ENCODE peak calls at places on chromosome 18, in nine cellular contexts. One of them, this sample, is unnamed.

GRCh38 chr18:12060182-12060870 is 33.3 kb upstream of the ANKRD62 start:
- DNase-seq in psoas muscle: no peak
- DNase-seq in choroid plexus epithelial cell: no peak
- DNase-seq in cardiac muscle cell: no peak
- DNase-seq in ovary: no peak
- DNase-seq in mammary epithelial cell: no peak
- DNase-seq in fibroblast of lung: no peak
- DNase-seq in heart left ventricle: no peak
- DNase-seq in AG04450: no peak
- DNase-seq in this sample: no peak

GRCh38 chr18:49021433-49022129 is 70.8 kb upstream of the SMAD7 start:
- DNase-seq in psoas muscle: peak
- DNase-seq in AG04450: no peak
- DNase-seq in fibroblast of lung: peak
- DNase-seq in mammary epithelial cell: peak
- DNase-seq in cardiac muscle cell: peak
- DNase-seq in ovary: no peak
- DNase-seq in heart left ventricle: peak
- DNase-seq in choroid plexus epithelial cell: peak
- DNase-seq in this sample: peak

GRCh38 chr18:63681449-63682381 is 20.0 kb upstream of the SERPINB3 start:
- DNase-seq in choroid plexus epithelial cell: no peak
- DNase-seq in fibroblast of lung: no peak
- DNase-seq in psoas muscle: no peak
- DNase-seq in cardiac muscle cell: no peak
- DNase-seq in ovary: no peak
- DNase-seq in heart left ventricle: no peak
- DNase-seq in AG04450: no peak
- DNase-seq in mammary epithelial cell: no peak
- DNase-seq in this sample: no peak

GRCh38 chr18:46736736-46737135 is 20.1 kb downstream of the ST8SIA5 start:
- DNase-seq in psoas muscle: no peak
- DNase-seq in ovary: no peak
- DNase-seq in fibroblast of lung: no peak
- DNase-seq in cardiac muscle cell: no peak
- DNase-seq in AG04450: no peak
- DNase-seq in heart left ventricle: no peak
- DNase-seq in choroid plexus epithelial cell: no peak
- DNase-seq in mammary epithelial cell: no peak
- DNase-seq in this sample: no peak

GRCh38 chr18:48950536-48951447 is at the start of gene SMAD7:
- DNase-seq in psoas muscle: no peak
- DNase-seq in ovary: no peak
- DNase-seq in cardiac muscle cell: no peak
- DNase-seq in heart left ventricle: peak
- DNase-seq in choroid plexus epithelial cell: peak
- DNase-seq in AG04450: no peak
- DNase-seq in mammary epithelial cell: no peak
- DNase-seq in fibroblast of lung: peak
- DNase-seq in this sample: no peak

GRCh38 chr18:23053756-23054457 is 81.4 kb upstream of the CABLES1 start:
- DNase-seq in psoas muscle: no peak
- DNase-seq in mammary epithelial cell: peak
- DNase-seq in ovary: no peak
- DNase-seq in heart left ventricle: no peak
- DNase-seq in cardiac muscle cell: peak
- DNase-seq in choroid plexus epithelial cell: peak
- DNase-seq in AG04450: no peak
- DNase-seq in fibroblast of lung: peak
- DNase-seq in this sample: peak

GRCh38 chr18:46224181-46224775 is 120.1 kb downstream of the HAUS1 start:
- DNase-seq in ovary: no peak
- DNase-seq in AG04450: no peak
- DNase-seq in psoas muscle: no peak
- DNase-seq in fibroblast of lung: no peak
- DNase-seq in choroid plexus epithelial cell: peak
- DNase-seq in cardiac muscle cell: no peak
- DNase-seq in mammary epithelial cell: peak
- DNase-seq in heart left ventricle: no peak
- DNase-seq in this sample: no peak

GRCh38 chr18:22637787-22638186 is 220.1 kb upstream of the CTAGE1 start:
- DNase-seq in mammary epithelial cell: peak
- DNase-seq in cardiac muscle cell: peak
- DNase-seq in fibroblast of lung: peak
- DNase-seq in AG04450: peak
- DNase-seq in psoas muscle: no peak
- DNase-seq in ovary: no peak
- DNase-seq in choroid plexus epithelial cell: peak
- DNase-seq in heart left ventricle: no peak
- DNase-seq in this sample: peak

GRCh38 chr18:48707636-48708296 is 168.9 kb downstream of the CTIF start:
- DNase-seq in heart left ventricle: peak
- DNase-seq in psoas muscle: no peak
- DNase-seq in mammary epithelial cell: no peak
- DNase-seq in AG04450: no peak
- DNase-seq in fibroblast of lung: no peak
- DNase-seq in cardiac muscle cell: peak
- DNase-seq in ovary: no peak
- DNase-seq in choroid plexus epithelial cell: no peak
- DNase-seq in this sample: no peak

GRCh38 chr18:58235001-58235436 is 191.0 kb downstream of the NEDD4L start:
- DNase-seq in choroid plexus epithelial cell: no peak
- DNase-seq in heart left ventricle: no peak
- DNase-seq in ovary: no peak
- DNase-seq in AG04450: no peak
- DNase-seq in cardiac muscle cell: no peak
- DNase-seq in psoas muscle: no peak
- DNase-seq in mammary epithelial cell: no peak
- DNase-seq in fibroblast of lung: no peak
- DNase-seq in this sample: no peak

GRCh38 chr18:58232674-58233073 is 188.6 kb downstream of the NEDD4L start:
- DNase-seq in ovary: no peak
- DNase-seq in fibroblast of lung: no peak
- DNase-seq in heart left ventricle: no peak
- DNase-seq in cardiac muscle cell: no peak
- DNase-seq in choroid plexus epithelial cell: no peak
- DNase-seq in psoas muscle: no peak
- DNase-seq in mammary epithelial cell: no peak
- DNase-seq in AG04450: no peak
- DNase-seq in this sample: no peak

GRCh38 chr18:58230438-58231179 is 186.6 kb downstream of the NEDD4L start:
- DNase-seq in fibroblast of lung: no peak
- DNase-seq in cardiac muscle cell: no peak
- DNase-seq in choroid plexus epithelial cell: peak
- DNase-seq in ovary: no peak
- DNase-seq in psoas muscle: no peak
- DNase-seq in AG04450: no peak
- DNase-seq in mammary epithelial cell: peak
- DNase-seq in heart left ventricle: no peak
- DNase-seq in this sample: peak

GRCh38 chr18:58231930-58232329 is 187.9 kb downstream of the NEDD4L start:
- DNase-seq in fibroblast of lung: no peak
- DNase-seq in heart left ventricle: no peak
- DNase-seq in choroid plexus epithelial cell: peak
- DNase-seq in mammary epithelial cell: no peak
- DNase-seq in AG04450: no peak
- DNase-seq in cardiac muscle cell: no peak
- DNase-seq in psoas muscle: no peak
- DNase-seq in ovary: no peak
- DNase-seq in this sample: no peak

GRCh38 chr18:58234359-58234741 is 190.3 kb downstream of the NEDD4L start:
- DNase-seq in ovary: no peak
- DNase-seq in AG04450: no peak
- DNase-seq in mammary epithelial cell: no peak
- DNase-seq in psoas muscle: no peak
- DNase-seq in choroid plexus epithelial cell: no peak
- DNase-seq in heart left ventricle: no peak
- DNase-seq in fibroblast of lung: no peak
- DNase-seq in cardiac muscle cell: no peak
- DNase-seq in this sample: no peak
- TF ChIP-seq CTCF in ovary: no peak
- TF ChIP-seq CTCF in AG04450: no peak
- TF ChIP-seq CTCF in mammary epithelial cell: no peak
- TF ChIP-seq CTCF in psoas muscle: no peak
- TF ChIP-seq CTCF in choroid plexus epithelial cell: no peak
- TF ChIP-seq CTCF in heart left ventricle: no peak
- TF ChIP-seq CTCF in fibroblast of lung: no peak
- TF ChIP-seq CTCF in cardiac muscle cell: no peak
- TF ChIP-seq CTCF in this sample: no peak

DNA sequence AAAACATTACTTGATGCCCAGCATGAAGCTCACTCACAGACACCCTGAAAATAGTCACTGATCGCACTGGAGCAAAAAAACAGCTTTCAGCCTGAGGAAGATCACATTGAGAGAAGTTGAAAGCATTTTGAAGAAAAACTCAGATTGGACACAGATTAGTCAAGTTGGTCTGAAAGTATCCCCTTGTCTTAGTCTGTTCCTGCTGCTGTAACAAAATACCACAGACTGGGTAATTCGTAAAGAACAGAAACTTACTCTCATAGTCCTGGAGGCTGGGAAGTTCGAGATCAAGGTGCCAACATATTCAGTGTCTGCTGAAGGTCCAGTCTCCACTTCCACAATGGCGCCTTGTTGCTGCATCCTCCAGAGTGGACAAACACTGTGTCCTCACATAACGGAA is 14.2 kb upstream of the NDUFV2 start:
- DNase-seq in fibroblast of lung: no peak
- DNase-seq in cardiac muscle cell: no peak
- DNase-seq in choroid plexus epithelial cell: no peak
- DNase-seq in ovary: no peak
- DNase-seq in mammary epithelial cell: no peak
- DNase-seq in AG04450: no peak
- DNase-seq in psoas muscle: no peak
- DNase-seq in heart left ventricle: no peak
- DNase-seq in this sample: no peak
- H3K4me3 ChIP-seq in fibroblast of lung: no peak
- H3K4me3 ChIP-seq in cardiac muscle cell: no peak
- H3K4me3 ChIP-seq in choroid plexus epithelial cell: no peak
- H3K4me3 ChIP-seq in ovary: no peak
- H3K4me3 ChIP-seq in mammary epithelial cell: no peak
- H3K4me3 ChIP-seq in AG04450: no peak
- H3K4me3 ChIP-seq in psoas muscle: no peak
- H3K4me3 ChIP-seq in heart left ventricle: no peak
- H3K4me3 ChIP-seq in this sample: no peak

GRCh38 chr18:27606851-27607250 is 421.7 kb upstream of the CHST9 start:
- DNase-seq in mammary epithelial cell: no peak
- DNase-seq in psoas muscle: no peak
- DNase-seq in ovary: no peak
- DNase-seq in fibroblast of lung: no peak
- DNase-seq in AG04450: no peak
- DNase-seq in heart left ventricle: no peak
- DNase-seq in cardiac muscle cell: no peak
- DNase-seq in choroid plexus epithelial cell: no peak
- DNase-seq in this sample: no peak

GRCh38 chr18:27605107-27605834 is 420.2 kb upstream of the CHST9 start:
- DNase-seq in heart left ventricle: no peak
- DNase-seq in choroid plexus epithelial cell: peak
- DNase-seq in mammary epithelial cell: peak
- DNase-seq in AG04450: peak
- DNase-seq in fibroblast of lung: peak
- DNase-seq in ovary: peak
- DNase-seq in psoas muscle: no peak
- DNase-seq in cardiac muscle cell: peak
- DNase-seq in this sample: peak

GRCh38 chr18:27608174-27608573 is 423.1 kb upstream of the CHST9 start:
- DNase-seq in heart left ventricle: no peak
- DNase-seq in ovary: no peak
- DNase-seq in choroid plexus epithelial cell: no peak
- DNase-seq in AG04450: no peak
- DNase-seq in psoas muscle: no peak
- DNase-seq in mammary epithelial cell: no peak
- DNase-seq in cardiac muscle cell: no peak
- DNase-seq in fibroblast of lung: no peak
- DNase-seq in this sample: no peak

GRCh38 chr18:27609221-27609620 is 424.1 kb upstream of the CHST9 start:
- DNase-seq in ovary: no peak
- DNase-seq in heart left ventricle: no peak
- DNase-seq in AG04450: no peak
- DNase-seq in mammary epithelial cell: no peak
- DNase-seq in cardiac muscle cell: peak
- DNase-seq in fibroblast of lung: no peak
- DNase-seq in choroid plexus epithelial cell: peak
- DNase-seq in psoas muscle: no peak
- DNase-seq in this sample: no peak

DNA sequence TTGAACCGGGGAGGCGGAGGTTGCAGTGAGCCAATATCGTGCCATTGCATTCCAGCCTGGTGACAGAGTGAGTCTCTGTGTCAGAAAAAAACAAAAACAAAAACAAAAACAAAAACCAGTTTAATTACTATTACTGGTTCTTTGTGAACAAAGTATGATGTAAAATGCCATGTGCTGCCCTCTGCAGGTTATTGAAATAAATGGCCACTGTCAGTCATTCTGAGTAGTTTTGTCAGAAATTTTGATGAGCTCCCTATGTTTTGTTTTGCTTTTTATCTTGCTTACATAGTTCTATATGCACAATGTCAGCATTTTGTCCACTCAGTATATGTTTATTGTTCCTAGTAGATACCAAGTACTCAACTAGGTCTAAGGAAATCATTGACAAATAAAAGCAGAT is 423.6 kb upstream of the CHST9 start:
- DNase-seq in heart left ventricle: no peak
- DNase-seq in cardiac muscle cell: peak
- DNase-seq in psoas muscle: no peak
- DNase-seq in choroid plexus epithelial cell: peak
- DNase-seq in AG04450: no peak
- DNase-seq in ovary: no peak
- DNase-seq in mammary epithelial cell: no peak
- DNase-seq in fibroblast of lung: no peak
- DNase-seq in this sample: peak
- TF ChIP-seq CTCF in heart left ventricle: no peak
- TF ChIP-seq CTCF in cardiac muscle cell: peak
- TF ChIP-seq CTCF in psoas muscle: peak
- TF ChIP-seq CTCF in choroid plexus epithelial cell: peak
- TF ChIP-seq CTCF in AG04450: no peak
- TF ChIP-seq CTCF in ovary: no peak
- TF ChIP-seq CTCF in mammary epithelial cell: peak
- TF ChIP-seq CTCF in fibroblast of lung: peak
- TF ChIP-seq CTCF in this sample: peak

DNA sequence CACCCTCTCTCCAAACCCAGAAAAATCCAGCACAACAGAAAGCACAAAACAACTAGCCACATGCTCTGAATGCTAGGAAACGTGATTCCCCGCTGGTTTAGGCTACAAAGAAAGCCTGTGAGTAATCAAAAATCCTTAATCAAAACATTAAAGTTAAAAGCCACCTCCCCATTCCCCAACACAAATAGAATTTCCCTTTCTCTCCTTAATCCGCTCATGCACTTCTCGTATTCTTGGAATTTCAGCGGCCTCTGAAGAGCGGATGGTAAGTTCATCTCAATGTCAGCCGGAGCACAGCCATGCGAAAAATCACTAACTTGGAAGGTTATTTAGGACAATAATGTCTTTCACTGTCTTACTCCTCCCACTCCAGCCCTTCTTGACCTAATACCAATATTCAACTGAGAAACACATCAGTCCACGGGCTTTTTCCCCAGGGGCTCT is 126.7 kb downstream of the OSBPL1A start:
- DNase-seq in cardiac muscle cell: peak
- DNase-seq in fibroblast of lung: peak
- DNase-seq in choroid plexus epithelial cell: peak
- DNase-seq in mammary epithelial cell: peak
- DNase-seq in ovary: no peak
- DNase-seq in psoas muscle: no peak
- DNase-seq in AG04450: no peak
- DNase-seq in heart left ventricle: no peak
- DNase-seq in this sample: peak
- H3K4me3 ChIP-seq in cardiac muscle cell: peak
- H3K4me3 ChIP-seq in fibroblast of lung: peak
- H3K4me3 ChIP-seq in choroid plexus epithelial cell: peak
- H3K4me3 ChIP-seq in mammary epithelial cell: peak
- H3K4me3 ChIP-seq in ovary: peak
- H3K4me3 ChIP-seq in psoas muscle: peak
- H3K4me3 ChIP-seq in AG04450: peak
- H3K4me3 ChIP-seq in heart left ventricle: peak
- H3K4me3 ChIP-seq in this sample: peak

GRCh38 chr18:45014047-45014501 is 333.4 kb downstream of the SETBP1 start:
- DNase-seq in cardiac muscle cell: peak
- DNase-seq in psoas muscle: no peak
- DNase-seq in choroid plexus epithelial cell: peak
- DNase-seq in fibroblast of lung: peak
- DNase-seq in heart left ventricle: no peak
- DNase-seq in mammary epithelial cell: peak
- DNase-seq in ovary: peak
- DNase-seq in AG04450: peak
- DNase-seq in this sample: peak
- TF ChIP-seq CTCF in cardiac muscle cell: peak
- TF ChIP-seq CTCF in psoas muscle: no peak
- TF ChIP-seq CTCF in choroid plexus epithelial cell: peak
- TF ChIP-seq CTCF in fibroblast of lung: peak
- TF ChIP-seq CTCF in heart left ventricle: no peak
- TF ChIP-seq CTCF in mammary epithelial cell: peak
- TF ChIP-seq CTCF in ovary: no peak
- TF ChIP-seq CTCF in AG04450: peak
- TF ChIP-seq CTCF in this sample: peak